ENCODE peak calls at places on chromosomes 12 and 14, in four cellular contexts. E is activated effector memory CD4-positive, alpha-beta T cell treated with Interleukin-2 at 50 U/mL for 16 hours; A is cardiac fibroblast; B is activated CD4-positive, alpha-beta T cell treated with anti-CD3 and anti-CD28 coated beads for 24 hours. M is an unnamed sample.

GRCh38 chr14:94345344-94346072 is 22.4 kb upstream of the SERPINA6 start:
- DNase-seq in E (no peak), A (peak; percentile 82), B (no peak), M (no peak)

GRCh38 chr14:104592292-104592672 is 12.3 kb downstream of the TMEM179 start:
- DNase-seq in E (no peak), A (no peak), B (no peak), M (no peak)

GRCh38 chr14:56112781-56113180 is 5.4 kb upstream of the PELI2 start:
- DNase-seq in E (no peak), A (no peak), B (no peak), M (no peak)

GRCh38 chr12:116631619-116632018 is 72.4 kb downstream of the MAP1LC3B2 start:
- DNase-seq in E (no peak), A (no peak), B (no peak), M (no peak)

GRCh38 chr12:42705863-42706262 is 116.3 kb upstream of the PRICKLE1 start:
- DNase-seq in E (no peak), A (peak; percentile 95), B (no peak), M (no peak)

GRCh38 chr14:76486251-76486743 is 110.4 kb downstream of the ESRRB start:
- DNase-seq in E (no peak), A (no peak), B (no peak), M (no peak)

GRCh38 chr12:49705479-49706267 is 1.5 kb downstream of the FMNL3 start:
- DNase-seq in E (no peak), A (peak; percentile 56), B (no peak), M (no peak)

GRCh38 chr12:106766393-106766826 is 8.1 kb upstream of the RIC8B start:
- DNase-seq in E (no peak), A (peak; percentile 89), B (no peak), M (no peak)

GRCh38 chr12:40152783-40153383 is 47.0 kb upstream of the SLC2A13 start:
- DNase-seq in E (peak; percentile 23), A (peak; percentile 58), B (peak; percentile 28), M (peak; percentile 38)

GRCh38 chr12:75684678-75685620 is 173.5 kb upstream of the KRR1 start:
- DNase-seq in E (no peak), A (peak; percentile 86), B (no peak), M (no peak)

GRCh38 chr12:105053116-105053572 is 31.1 kb downstream of the ALDH1L2 start:
- DNase-seq in E (peak; percentile 62), A (peak; percentile 85), B (peak; percentile 64), M (peak; percentile 54)

GRCh38 chr14:100893760-100894159 is 9.8 kb downstream of the RTL1 start:
- DNase-seq in E (no peak), A (no peak), B (no peak), M (no peak)

GRCh38 chr14:31560759-31561154 is 447 bp upstream of the NUBPL start:
- DNase-seq in E (no peak), A (no peak), B (no peak), M (no peak)

GRCh38 chr14:96249016-96249415 is 7.0 kb upstream of the BDKRB1 start:
- DNase-seq in E (no peak), A (peak; percentile 92), B (no peak), M (no peak)

M was measured in CD8-positive, alpha-beta T cell.